ENCODE peak calls at places on chromosomes 4 and X, in six cellular contexts. L, M, P, U, D and W are unnamed samples.

GRCh38 chrX:23840674-23841073 is 57.7 kb downstream of the SAT1 start:
- ATAC-seq in L (no peak), M (no peak), P (no peak), U (no peak), D (no peak), W (no peak)

GRCh38 chr4:32631824-32632223 is 1911.7 kb downstream of the PCDH7 start:
- ATAC-seq in L (no peak), M (no peak), P (no peak), U (no peak), D (no peak), W (no peak)

GRCh38 chrX:1521459-1521956 is 15.5 kb downstream of the P2RY8 start:
- ATAC-seq in L (peak; percentile 91), M (no peak), P (no peak), U (peak; percentile 92), D (no peak), W (peak; percentile 67)

GRCh38 chr4:1002131-1002630 is 9.0 kb upstream of the SLC26A1 start:
- ATAC-seq in L (peak; percentile 4), M (no peak), P (no peak), U (no peak), D (peak; percentile 14), W (no peak)

GRCh38 chr4:128107766-128108165 is 46.7 kb downstream of the LARP1B start:
- ATAC-seq in L (no peak), M (no peak), P (no peak), U (no peak), D (no peak), W (no peak)

GRCh38 chr4:7860600-7861158 is 79.0 kb downstream of the AFAP1 start:
- ATAC-seq in L (no peak), M (no peak), P (no peak), U (no peak), D (no peak), W (no peak)

GRCh38 chr4:78299565-78299972 is 242.4 kb downstream of the FRAS1 start:
- ATAC-seq in L (no peak), M (no peak), P (no peak), U (peak; percentile 82), D (no peak), W (no peak)

GRCh38 chr4:26145212-26145611 is 175.6 kb upstream of the RBPJ start:
- ATAC-seq in L (no peak), M (no peak), P (no peak), U (no peak), D (no peak), W (peak; percentile 66)

GRCh38 chrX:133987188-133987587 is 1.8 kb upstream of the GPC3 start:
- ATAC-seq in L (no peak), M (no peak), P (no peak), U (no peak), D (no peak), W (no peak)

GRCh38 chr4:84498203-84499026 is 677 bp downstream of the NKX6-1 start:
- ATAC-seq in L (peak; percentile 23), M (no peak), P (peak; percentile 40), U (no peak), D (no peak), W (no peak)

GRCh38 chr4:169626328-169627282 is 6.2 kb downstream of the CLCN3 start:
- ATAC-seq in L (no peak), M (no peak), P (no peak), U (peak; percentile 62), D (no peak), W (peak; percentile 81)

GRCh38 chr4:186015212-186015817 is 53.6 kb upstream of the TLR3 start:
- ATAC-seq in L (no peak), M (no peak), P (no peak), U (no peak), D (peak; percentile 85), W (no peak)

GRCh38 chr4:121277194-121278105 is 103.4 kb downstream of the QRFPR start:
- ATAC-seq in L (peak; percentile 39), M (peak; percentile 35), P (no peak), U (peak; percentile 93), D (no peak), W (no peak)